ENCODE peak calls at places on chromosomes 4 and X, in eight cellular contexts. B, W, E, X, Y, H, I and Q are unnamed samples.

GRCh38 chrX:39759526-39760224 is 338.1 kb downstream of the BCOR start:
- DNase-seq in B (no peak), W (no peak), X (peak), E (peak), H (peak), Y (no peak), I (no peak), Q (peak)

GRCh38 chr4:18318682-18319410 is 297.3 kb upstream of the LCORL start:
- DNase-seq in E (peak), B (no peak), W (no peak), I (no peak), Y (peak), X (peak), H (peak), Q (no peak)

GRCh38 chr4:1644906-1645657 is 39.0 kb downstream of the FAM53A start:
- DNase-seq in E (peak), X (peak), W (peak), H (peak), B (no peak), Y (peak), I (no peak), Q (no peak)

GRCh38 chrX:124223524-124223923 is 108.9 kb upstream of the TEX13D start:
- DNase-seq in X (no peak), W (no peak), I (no peak), E (no peak), B (no peak), H (no peak), Y (peak), Q (no peak)

GRCh38 chrX:47723083-47723482 is 64.1 kb upstream of the UXT start:
- DNase-seq in I (no peak), H (no peak), X (no peak), W (no peak), Y (no peak), B (no peak), E (no peak), Q (no peak)

GRCh38 chrX:104137496-104137895 is 19.3 kb downstream of the SLC25A53 start:
- DNase-seq in W (no peak), H (peak), B (no peak), E (no peak), Y (peak), I (no peak), X (no peak), Q (no peak)

GRCh38 chr4:64230709-64231310 is 178.4 kb downstream of the TECRL start:
- DNase-seq in X (peak), Y (peak), W (no peak), I (no peak), H (no peak), E (peak), B (no peak), Q (no peak)

GRCh38 chr4:175536852-175537453 is 275.1 kb downstream of the GPM6A start:
- DNase-seq in H (peak), B (no peak), E (peak), I (no peak), Y (peak), W (peak), X (peak), Q (no peak)

GRCh38 chrX:133415276-133416105 is at the start of gene GPC4:
- DNase-seq in I (no peak), Y (peak), X (peak), E (peak), W (no peak), B (no peak), H (peak), Q (peak)

GRCh38 chr4:88275516-88275915 is 8.8 kb downstream of the PPM1K start:
- DNase-seq in I (no peak), Y (no peak), X (no peak), W (no peak), H (peak), B (no peak), E (no peak), Q (no peak)

GRCh38 chrX:2819345-2820130 is 9.2 kb upstream of the GYG2 start:
- DNase-seq in H (no peak), I (no peak), Y (no peak), W (peak), B (no peak), E (peak), X (peak), Q (no peak)

GRCh38 chr4:165692082-165692481 is 181.0 kb upstream of the TLL1 start:
- DNase-seq in X (no peak), B (no peak), E (peak), W (peak), I (no peak), H (no peak), Y (no peak), Q (no peak)

GRCh38 chrX:27599928-27600327 is 9.8 kb downstream of the DCAF8L2 start:
- DNase-seq in Y (no peak), B (no peak), H (no peak), X (no peak), I (no peak), W (peak), E (peak), Q (no peak)

GRCh38 chrX:19063030-19063429 is 59.2 kb downstream of the ADGRG2 start:
- DNase-seq in E (no peak), H (peak), W (no peak), B (no peak), I (no peak), Y (no peak), X (no peak), Q (no peak)

GRCh38 chr4:184895012-184895795 is 69.4 kb upstream of the ACSL1 start:
- DNase-seq in W (no peak), I (no peak), E (no peak), X (no peak), Y (no peak), H (no peak), B (no peak), Q (no peak)

GRCh38 chr4:187276786-187277408 is 553.2 kb upstream of the FAT1 start:
- DNase-seq in E (peak), H (peak), X (no peak), I (no peak), B (no peak), W (peak), Y (no peak), Q (no peak)

GRCh38 chr4:42954925-42955669 is 62.6 kb downstream of the GRXCR1 start:
- DNase-seq in B (no peak), W (no peak), H (no peak), X (no peak), E (no peak), I (no peak), Y (no peak), Q (no peak)

GRCh38 chr4:99960648-99961047 is 10.6 kb upstream of the H2AZ1 start:
- DNase-seq in W (no peak), Y (no peak), B (no peak), H (no peak), I (no peak), E (no peak), X (no peak), Q (no peak)

GRCh38 chr4:24680746-24681145 is 96.4 kb upstream of the DHX15 start:
- DNase-seq in B (no peak), W (peak), E (no peak), X (no peak), I (no peak), H (no peak), Y (no peak), Q (no peak)

GRCh38 chr4:82372502-82372873 is 1.3 kb downstream of the HNRNPD start:
- DNase-seq in E (peak), X (peak), I (no peak), H (peak), B (peak), W (peak), Y (peak), Q (no peak)

GRCh38 chr4:164571593-164572385 is 182.1 kb upstream of the SMIM31 start:
- DNase-seq in E (no peak), X (no peak), B (no peak), H (peak), I (no peak), W (peak), Y (peak), Q (no peak)

GRCh38 chr4:14608630-14609029 is 393.7 kb upstream of the CPEB2 start:
- DNase-seq in H (no peak), E (no peak), X (no peak), I (no peak), Y (no peak), B (no peak), W (no peak), Q (no peak)

GRCh38 chr4:123603165-123603564 is 206.6 kb downstream of the SPRY1 start:
- DNase-seq in E (peak), I (no peak), W (peak), X (no peak), Y (no peak), H (peak), B (no peak), Q (no peak)

DNA sequence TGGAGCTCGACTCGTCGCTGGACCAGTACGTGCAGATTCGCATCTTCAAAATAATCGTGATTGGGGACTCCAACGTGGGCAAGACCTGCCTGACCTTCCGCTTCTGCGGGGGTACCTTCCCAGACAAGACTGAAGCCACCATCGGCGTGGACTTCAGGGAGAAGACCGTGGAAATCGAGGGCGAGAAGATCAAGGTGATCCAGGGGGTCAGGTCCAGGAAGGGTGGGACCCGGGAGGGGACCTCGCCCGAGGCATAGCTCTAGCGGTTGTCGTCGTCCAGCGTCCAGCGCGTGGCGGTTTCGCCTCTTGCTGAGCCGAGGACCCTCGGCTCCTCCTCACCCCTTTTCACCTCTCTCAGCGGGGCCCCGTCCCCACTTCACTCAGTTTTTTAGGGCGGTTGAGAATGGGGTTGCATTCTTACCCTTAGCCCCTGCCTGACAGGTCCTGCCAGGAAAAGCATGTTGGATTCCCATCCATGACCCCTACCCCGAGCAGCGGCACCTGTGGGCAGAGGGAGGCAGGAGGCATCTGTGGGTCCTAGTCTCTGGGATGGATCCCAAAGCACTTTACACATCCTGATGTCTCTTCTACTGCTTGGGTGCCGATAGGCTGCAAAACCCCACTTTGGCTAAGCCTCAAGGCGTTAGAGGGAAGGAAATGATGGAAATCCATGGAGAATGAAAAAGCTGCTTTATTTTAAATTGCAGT is 519 bp downstream of the RAB33A start:
- DNase-seq in I (no peak), W (no peak), E (no peak), Y (peak), H (no peak), B (no peak), X (peak), Q (no peak)
- H3K4me3 ChIP-seq in I (peak), W (peak), E (peak), Y (peak), H (peak), B (peak), X (peak), Q (peak)

GRCh38 chrX:87813566-87813965 is 296.0 kb downstream of the KLHL4 start:
- DNase-seq in X (no peak), I (no peak), Y (no peak), B (no peak), E (peak), H (no peak), W (no peak), Q (no peak)

GRCh38 chrX:87805829-87806490 is 288.4 kb downstream of the KLHL4 start:
- DNase-seq in W (no peak), E (peak), I (no peak), B (no peak), Y (peak), H (no peak), X (no peak), Q (no peak)

GRCh38 chrX:87808576-87809243 is 291.1 kb downstream of the KLHL4 start:
- DNase-seq in H (no peak), Y (no peak), B (no peak), W (no peak), E (no peak), I (no peak), X (no peak), Q (no peak)
- H3K4me3 ChIP-seq in H (no peak), Y (no peak), B (no peak), W (no peak), E (no peak), I (no peak), X (no peak), Q (no peak)

DNA sequence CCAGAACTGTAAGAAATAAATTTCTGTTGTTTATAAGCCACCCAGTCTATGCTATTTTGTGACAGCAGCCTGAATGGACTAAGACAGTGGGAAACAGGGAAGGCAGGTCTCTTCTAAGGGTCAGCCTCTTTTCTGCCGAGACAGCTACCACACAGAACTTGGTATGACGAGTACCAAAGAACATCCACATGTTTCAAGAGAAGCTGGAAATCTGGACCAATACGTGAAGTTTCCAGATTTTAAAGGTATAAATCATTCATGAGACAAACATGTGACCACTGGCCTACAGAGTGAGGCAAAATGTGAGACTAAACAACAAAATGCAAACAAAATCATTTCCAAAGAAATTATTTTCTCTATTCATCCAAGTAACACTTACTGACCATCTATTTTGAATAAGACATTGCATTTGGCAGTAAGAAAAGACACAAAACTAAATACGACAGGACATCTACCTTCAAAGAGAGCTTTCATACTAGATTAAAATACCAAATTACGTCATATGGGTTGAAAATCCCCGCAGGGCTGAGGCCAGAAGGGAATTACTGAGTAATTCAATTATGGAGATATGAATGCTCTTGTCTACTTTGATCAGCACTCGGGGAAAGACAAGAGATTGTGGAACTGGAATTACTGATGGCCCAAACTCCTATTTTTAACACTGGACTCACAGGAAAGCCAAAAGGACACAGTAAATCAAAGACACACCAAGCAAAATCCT is 7.2 kb downstream of the SCARB2 start:
- DNase-seq in B (no peak), X (peak), E (no peak), H (peak), Y (no peak), I (no peak), W (no peak), Q (no peak)
- H3K4me3 ChIP-seq in B (no peak), X (no peak), E (no peak), H (no peak), Y (no peak), I (no peak), W (no peak), Q (no peak)

DNA sequence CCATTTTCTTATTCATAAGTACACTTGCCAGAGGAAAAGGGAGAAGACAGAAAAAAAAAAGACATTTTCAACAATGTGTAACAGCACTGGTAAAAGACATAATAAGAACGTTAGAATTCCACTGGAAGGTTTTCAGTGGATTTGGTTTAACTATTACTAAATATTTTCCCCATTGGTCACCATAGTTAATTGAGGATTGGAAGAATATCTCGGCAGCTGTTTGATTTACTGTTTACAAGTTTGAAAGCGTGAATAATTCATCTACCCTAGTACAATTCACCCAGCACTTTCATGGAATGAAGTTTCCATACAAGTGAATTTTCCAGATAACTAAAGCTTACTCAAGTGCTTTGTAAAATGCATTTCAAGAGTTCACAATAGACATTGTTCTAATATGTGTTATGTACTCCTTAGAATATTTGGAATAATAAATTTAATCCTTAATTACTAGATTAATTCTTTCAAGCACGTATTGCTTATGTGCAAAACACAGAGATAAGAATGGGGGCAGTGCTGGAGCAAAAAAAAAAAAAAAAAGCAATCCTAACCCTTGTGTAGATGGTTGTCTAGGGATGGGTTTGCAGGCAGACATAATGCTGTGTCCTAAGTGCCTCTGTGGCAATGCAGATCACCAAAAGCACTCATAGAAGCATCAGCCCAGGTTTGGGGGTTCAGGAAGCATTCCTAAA is 57.1 kb downstream of the ENPEP start:
- DNase-seq in W (no peak), Y (no peak), H (no peak), I (no peak), X (no peak), E (no peak), B (no peak), Q (no peak)
- H3K4me3 ChIP-seq in W (no peak), Y (no peak), H (no peak), I (peak), X (no peak), E (no peak), B (no peak), Q (no peak)